ENCODE peak calls at places on chromosomes 6 and 20, in four cellular contexts. D is neuronal stem cell; W is GM20000; M is stimulated activated CD8-positive, alpha-beta memory T cell treated with anti-CD3 and anti-CD28 coated beads, Interleukin-15, amount 100 ng/mL, for 4 hours. J is an unnamed sample.

GRCh38 chr20:46683939-46684750 is 5.1 kb downstream of the TP53RK start:
- DNase-seq in D (peak; percentile 45), W (no peak), M (no peak), J (peak; percentile 67)

GRCh38 chr6:157772820-157773219 is 50.2 kb upstream of the SNX9 start:
- DNase-seq in D (no peak), W (no peak), M (no peak), J (no peak)

GRCh38 chr6:125818659-125819297 is 28.0 kb downstream of the NCOA7 start:
- DNase-seq in D (no peak), W (no peak), M (no peak), J (no peak)

GRCh38 chr20:4369798-4370124 is 351.9 kb upstream of the PRND start:
- DNase-seq in D (no peak), W (peak; percentile 33), M (no peak), J (no peak)

GRCh38 chr6:27584326-27584725 is 111.4 kb upstream of the ZNF184 start:
- DNase-seq in D (no peak), W (no peak), M (no peak), J (no peak)

GRCh38 chr6:170144952-170145587 is 145.8 kb downstream of the DLL1 start:
- DNase-seq in D (no peak), W (no peak), M (no peak), J (no peak)

GRCh38 chr6:131923356-131923755 is 27.8 kb downstream of the CCN2 start:
- DNase-seq in D (peak; percentile 72), W (peak; percentile 23), M (no peak), J (peak; percentile 43)

GRCh38 chr20:36470482-36471062 is 70.7 kb upstream of the MYL9 start:
- DNase-seq in D (no peak), W (no peak), M (no peak), J (no peak)

GRCh38 chr6:32692019-32692418 is 25.6 kb upstream of the HLA-DQB1 start:
- DNase-seq in D (peak; percentile 26), W (peak; percentile 53), M (peak; percentile 8), J (no peak)

GRCh38 chr6:167077241-167077932 is 45.5 kb upstream of the CCR6 start:
- DNase-seq in D (no peak), W (no peak), M (no peak), J (no peak)

GRCh38 chr20:35315199-35316020 is 23.2 kb upstream of the FAM83C start:
- DNase-seq in D (no peak), W (no peak), M (no peak), J (no peak)

GRCh38 chr6:150683320-150683719 is 83.6 kb downstream of the PLEKHG1 start:
- DNase-seq in D (no peak), W (no peak), M (no peak), J (no peak)

GRCh38 chr20:62716198-62716940 is 7.7 kb downstream of the NTSR1 start:
- DNase-seq in D (no peak), W (no peak), M (peak; percentile 21), J (no peak)

GRCh38 chr20:63167026-63167917 is 48.7 kb downstream of the YTHDF1 start:
- DNase-seq in D (no peak), W (peak; percentile 84), M (no peak), J (no peak)

GRCh38 chr6:74598473-74599393 is 607.1 kb downstream of the COL12A1 start:
- DNase-seq in D (no peak), W (peak; percentile 52), M (no peak), J (no peak)

GRCh38 chr20:21615617-21616080 is 89.8 kb upstream of the PAX1 start:
- DNase-seq in D (peak; percentile 59), W (peak; percentile 70), M (no peak), J (peak; percentile 37)

GRCh38 chr6:161186173-161186769 is 87.6 kb downstream of the AGPAT4 start:
- DNase-seq in D (no peak), W (no peak), M (no peak), J (no peak)

GRCh38 chr6:85015396-85015990 is 251.1 kb upstream of the TBX18 start:
- DNase-seq in D (peak; percentile 57), W (peak; percentile 24), M (no peak), J (peak; percentile 44)

GRCh38 chr20:62598761-62599194 is 43.5 kb upstream of the SLCO4A1 start:
- DNase-seq in D (no peak), W (peak; percentile 63), M (no peak), J (no peak)

GRCh38 chr6:108559884-108560462 is 744 bp upstream of the FOXO3 start:
- DNase-seq in D (peak; percentile 73), W (no peak), M (no peak), J (peak; percentile 84)

GRCh38 chr6:36337814-36338213 is 1.1 kb upstream of the BNIP5 start:
- DNase-seq in D (no peak), W (no peak), M (no peak), J (no peak)

GRCh38 chr6:90461367-90461766 is 125.5 kb downstream of the MAP3K7 start:
- DNase-seq in D (no peak), W (no peak), M (no peak), J (no peak)

GRCh38 chr6:137763861-137764260 is 103.2 kb upstream of the TNFAIP3 start:
- DNase-seq in D (no peak), W (no peak), M (no peak), J (no peak)

GRCh38 chr20:50110141-50111047 is 2.6 kb downstream of the UBE2V1 start:
- DNase-seq in D (no peak), W (peak; percentile 65), M (no peak), J (no peak)

J was measured in ovary.